ENCODE peak calls at places on chromosome 5, in six cellular contexts. One of them, this sample, is unnamed.

GRCh38 chr5:115435065-115435775 is 109.4 kb downstream of the FEM1C start:
- DNase-seq in ovary: no peak
- DNase-seq in psoas muscle: no peak
- DNase-seq in heart right ventricle: no peak
- DNase-seq in neural progenitor cell: no peak
- DNase-seq in ascending aorta: no peak
- DNase-seq in this sample: no peak

GRCh38 chr5:118953652-118954005 is 34.7 kb downstream of the DTWD2 start:
- DNase-seq in psoas muscle: no peak
- DNase-seq in heart right ventricle: no peak
- DNase-seq in ascending aorta: no peak
- DNase-seq in neural progenitor cell: no peak
- DNase-seq in ovary: no peak
- DNase-seq in this sample: no peak

GRCh38 chr5:94693043-94693822 is 74.8 kb downstream of the SLF1 start:
- DNase-seq in heart right ventricle: no peak
- DNase-seq in ovary: no peak
- DNase-seq in neural progenitor cell: peak; percentile 40
- DNase-seq in psoas muscle: no peak
- DNase-seq in ascending aorta: no peak
- DNase-seq in this sample: no peak

GRCh38 chr5:35518104-35518503 is 99.6 kb upstream of the SPEF2 start:
- DNase-seq in psoas muscle: no peak
- DNase-seq in heart right ventricle: no peak
- DNase-seq in ovary: no peak
- DNase-seq in ascending aorta: no peak
- DNase-seq in neural progenitor cell: no peak
- DNase-seq in this sample: no peak

GRCh38 chr5:178381206-178381605 is 148.6 kb upstream of the PHYKPL start:
- DNase-seq in heart right ventricle: no peak
- DNase-seq in neural progenitor cell: no peak
- DNase-seq in ascending aorta: no peak
- DNase-seq in psoas muscle: no peak
- DNase-seq in ovary: no peak
- DNase-seq in this sample: no peak

GRCh38 chr5:125295405-125295872 is 549.0 kb upstream of the ZNF608 start:
- DNase-seq in psoas muscle: no peak
- DNase-seq in ovary: no peak
- DNase-seq in heart right ventricle: no peak
- DNase-seq in neural progenitor cell: no peak
- DNase-seq in ascending aorta: no peak
- DNase-seq in this sample: no peak

GRCh38 chr5:151015974-151016587 is 4.3 kb upstream of the GPX3 start:
- DNase-seq in ovary: no peak
- DNase-seq in ascending aorta: no peak
- DNase-seq in neural progenitor cell: no peak
- DNase-seq in psoas muscle: no peak
- DNase-seq in heart right ventricle: no peak
- DNase-seq in this sample: no peak

GRCh38 chr5:112419050-112419595 is at the start of gene EPB41L4A:
- DNase-seq in heart right ventricle: peak; percentile 46
- DNase-seq in ascending aorta: no peak
- DNase-seq in neural progenitor cell: peak; percentile 80
- DNase-seq in ovary: peak; percentile 11
- DNase-seq in psoas muscle: peak; percentile 41
- DNase-seq in this sample: no peak

GRCh38 chr5:158224200-158224599 is 365.3 kb upstream of the CLINT1 start:
- DNase-seq in neural progenitor cell: no peak
- DNase-seq in ascending aorta: no peak
- DNase-seq in ovary: no peak
- DNase-seq in heart right ventricle: no peak
- DNase-seq in psoas muscle: no peak
- DNase-seq in this sample: no peak

GRCh38 chr5:154972476-154973080 is 31.7 kb downstream of the MRPL22 start:
- DNase-seq in ascending aorta: no peak
- DNase-seq in heart right ventricle: peak; percentile 24
- DNase-seq in psoas muscle: no peak
- DNase-seq in neural progenitor cell: peak; percentile 36
- DNase-seq in ovary: no peak
- DNase-seq in this sample: peak; percentile 80

GRCh38 chr5:127080001-127080478 is 6.7 kb upstream of the C5orf63 start:
- DNase-seq in psoas muscle: no peak
- DNase-seq in heart right ventricle: no peak
- DNase-seq in ascending aorta: no peak
- DNase-seq in neural progenitor cell: peak; percentile 21
- DNase-seq in ovary: no peak
- DNase-seq in this sample: peak; percentile 90

GRCh38 chr5:106658150-106658549 is 1012.6 kb downstream of the EFNA5 start:
- DNase-seq in heart right ventricle: no peak
- DNase-seq in neural progenitor cell: no peak
- DNase-seq in ovary: no peak
- DNase-seq in psoas muscle: no peak
- DNase-seq in ascending aorta: no peak
- DNase-seq in this sample: no peak

GRCh38 chr5:65855758-65856157 is 70.6 kb upstream of the ERBIN start:
- DNase-seq in psoas muscle: no peak
- DNase-seq in ovary: no peak
- DNase-seq in neural progenitor cell: no peak
- DNase-seq in heart right ventricle: no peak
- DNase-seq in ascending aorta: no peak
- DNase-seq in this sample: no peak

GRCh38 chr5:103364074-103364473 is 105.5 kb downstream of the MACIR start:
- DNase-seq in ovary: no peak
- DNase-seq in psoas muscle: no peak
- DNase-seq in neural progenitor cell: no peak
- DNase-seq in heart right ventricle: no peak
- DNase-seq in ascending aorta: no peak
- DNase-seq in this sample: no peak

GRCh38 chr5:200985-201384 is 9.7 kb downstream of the LRRC14B start:
- DNase-seq in ascending aorta: no peak
- DNase-seq in neural progenitor cell: no peak
- DNase-seq in psoas muscle: no peak
- DNase-seq in heart right ventricle: no peak
- DNase-seq in ovary: no peak
- DNase-seq in this sample: no peak

GRCh38 chr5:145246379-145246778 is 588.8 kb downstream of the PRELID2 start:
- DNase-seq in ovary: no peak
- DNase-seq in neural progenitor cell: no peak
- DNase-seq in psoas muscle: no peak
- DNase-seq in ascending aorta: no peak
- DNase-seq in heart right ventricle: no peak
- DNase-seq in this sample: no peak

GRCh38 chr5:142455856-142456255 is 131.0 kb upstream of the SPRY4 start:
- DNase-seq in heart right ventricle: no peak
- DNase-seq in ascending aorta: no peak
- DNase-seq in psoas muscle: no peak
- DNase-seq in ovary: no peak
- DNase-seq in neural progenitor cell: no peak
- DNase-seq in this sample: no peak

GRCh38 chr5:178866946-178867345 is 7.2 kb downstream of the ZNF354B start:
- DNase-seq in heart right ventricle: no peak
- DNase-seq in ascending aorta: no peak
- DNase-seq in ovary: no peak
- DNase-seq in psoas muscle: no peak
- DNase-seq in neural progenitor cell: no peak
- DNase-seq in this sample: no peak

GRCh38 chr5:73452215-73452614 is 3.6 kb upstream of the FOXD1 start:
- DNase-seq in ovary: no peak
- DNase-seq in psoas muscle: no peak
- DNase-seq in ascending aorta: no peak
- DNase-seq in heart right ventricle: no peak
- DNase-seq in neural progenitor cell: no peak
- DNase-seq in this sample: no peak

GRCh38 chr5:73448451-73449136 is at the start of gene FOXD1:
- DNase-seq in ovary: peak; percentile 35
- DNase-seq in psoas muscle: peak; percentile 84
- DNase-seq in neural progenitor cell: peak; percentile 90
- DNase-seq in heart right ventricle: peak; percentile 45
- DNase-seq in ascending aorta: peak; percentile 81
- DNase-seq in this sample: peak; percentile 95

GRCh38 chr5:73451218-73452130 is 2.9 kb upstream of the FOXD1 start:
- DNase-seq in heart right ventricle: peak; percentile 36
- DNase-seq in ascending aorta: no peak
- DNase-seq in neural progenitor cell: peak; percentile 82
- DNase-seq in psoas muscle: peak; percentile 77
- DNase-seq in ovary: no peak
- DNase-seq in this sample: peak; percentile 88

GRCh38 chr5:73450041-73450598 is 1.5 kb upstream of the FOXD1 start:
- DNase-seq in neural progenitor cell: no peak
- DNase-seq in ovary: no peak
- DNase-seq in ascending aorta: no peak
- DNase-seq in psoas muscle: no peak
- DNase-seq in heart right ventricle: no peak
- DNase-seq in this sample: no peak

GRCh38 chr5:73450672-73451217 is 2.2 kb upstream of the FOXD1 start:
- DNase-seq in psoas muscle: no peak
- DNase-seq in neural progenitor cell: peak; percentile 46
- DNase-seq in heart right ventricle: no peak
- DNase-seq in ascending aorta: no peak
- DNase-seq in ovary: no peak
- DNase-seq in this sample: peak; percentile 71
- H3K27me3 ChIP-seq in psoas muscle: peaks cover 87% of the 10 kb centered on the region
- H3K27me3 ChIP-seq in neural progenitor cell: peaks cover 83% of the 10 kb centered on the region
- H3K27me3 ChIP-seq in heart right ventricle: peaks cover 93% of the 10 kb centered on the region
- H3K27me3 ChIP-seq in ascending aorta: no peaks in the 10 kb centered on the region
- H3K27me3 ChIP-seq in ovary: no peaks in the 10 kb centered on the region
- H3K27me3 ChIP-seq in this sample: peaks cover 74% of the 10 kb centered on the region

GRCh38 chr5:16457853-16458252 is 7.7 kb downstream of the ZNF622 start:
- DNase-seq in ovary: no peak
- DNase-seq in neural progenitor cell: no peak
- DNase-seq in ascending aorta: no peak
- DNase-seq in heart right ventricle: no peak
- DNase-seq in psoas muscle: no peak
- DNase-seq in this sample: no peak
- H3K4me1 ChIP-seq in ovary: peaks cover 4% of the 10 kb centered on the region
- H3K4me1 ChIP-seq in neural progenitor cell: no peaks in the 10 kb centered on the region
- H3K4me1 ChIP-seq in ascending aorta: no peaks in the 10 kb centered on the region
- H3K4me1 ChIP-seq in heart right ventricle: peaks cover 60% of the 10 kb centered on the region
- H3K4me1 ChIP-seq in psoas muscle: peaks cover 74% of the 10 kb centered on the region
- H3K4me1 ChIP-seq in this sample: no peaks in the 10 kb centered on the region

DNA sequence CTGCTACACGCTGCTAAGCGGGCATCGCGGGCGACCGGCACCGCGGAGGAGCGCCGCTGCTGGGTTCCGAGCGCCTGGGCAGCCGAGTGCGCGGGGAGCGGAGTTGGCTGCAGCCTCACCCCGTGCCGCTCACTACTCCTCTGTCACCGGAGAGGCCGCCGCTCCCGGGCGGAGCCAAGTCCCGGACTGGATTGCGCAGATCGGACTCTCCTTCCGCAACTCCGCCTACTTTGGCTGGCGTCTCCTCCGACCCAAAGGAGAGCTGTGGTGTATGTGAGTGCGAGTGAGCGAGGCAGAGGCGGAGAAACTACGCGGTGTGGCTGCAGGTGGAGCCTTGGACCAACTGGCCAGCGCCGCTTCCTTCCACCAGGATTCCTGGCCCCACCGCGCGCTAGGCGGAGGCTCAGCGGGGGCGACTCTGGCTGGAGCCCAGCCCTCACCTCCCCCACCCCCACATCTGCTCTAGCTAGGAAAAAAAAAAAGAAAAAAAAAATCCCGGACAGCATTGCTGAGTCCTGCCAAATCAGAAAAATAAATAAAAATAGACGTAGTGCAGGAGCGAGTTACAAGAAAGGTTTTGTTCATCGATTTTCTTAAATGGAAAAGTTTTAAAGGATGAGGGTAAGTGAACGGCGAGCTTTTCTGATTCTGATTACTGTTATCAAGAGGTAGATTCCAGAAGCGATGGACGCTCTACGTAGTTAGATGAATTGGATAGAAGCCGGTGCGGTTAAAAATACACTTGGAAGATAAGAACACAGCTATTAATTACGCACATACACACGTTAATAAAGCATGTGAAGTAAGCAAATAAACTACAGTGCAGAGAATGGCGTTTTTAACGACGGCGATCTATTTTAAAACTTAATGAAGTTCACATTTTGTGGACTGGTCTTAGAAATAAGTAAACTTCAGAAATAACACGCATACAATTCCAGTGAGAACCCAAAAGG is at the start of gene SEMA6A:
- DNase-seq in psoas muscle: peak; percentile 88
- DNase-seq in heart right ventricle: peak; percentile 92
- DNase-seq in ascending aorta: peak; percentile 41
- DNase-seq in ovary: peak; percentile 81
- DNase-seq in neural progenitor cell: peak; percentile 97
- DNase-seq in this sample: peak; percentile 99
- H3K27me3 ChIP-seq in psoas muscle: peaks cover 29% of the 10 kb centered on the region
- H3K27me3 ChIP-seq in heart right ventricle: peaks cover 77% of the 10 kb centered on the region
- H3K27me3 ChIP-seq in ascending aorta: no peaks in the 10 kb centered on the region
- H3K27me3 ChIP-seq in ovary: no peaks in the 10 kb centered on the region
- H3K27me3 ChIP-seq in neural progenitor cell: no peaks in the 10 kb centered on the region
- H3K27me3 ChIP-seq in this sample: no peaks in the 10 kb centered on the region

DNA sequence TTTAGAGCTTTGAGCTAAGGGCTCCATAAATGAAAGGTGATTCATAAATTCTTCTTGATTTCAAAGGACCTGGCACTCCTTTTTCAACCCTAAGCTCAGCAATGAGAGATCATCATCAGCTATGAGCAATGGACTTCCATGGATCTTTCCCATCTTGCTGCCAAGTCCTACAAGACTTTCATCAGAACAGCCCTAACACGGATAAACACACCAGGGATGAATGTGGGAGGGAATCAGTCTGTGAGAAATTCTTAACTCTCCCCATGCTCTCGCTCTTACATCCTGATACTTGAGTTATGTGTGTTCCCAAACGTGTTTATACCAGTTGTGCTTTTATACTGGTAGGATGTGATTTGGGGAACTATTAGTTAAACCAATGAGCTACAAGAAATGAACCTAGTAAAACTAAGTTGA is 5.4 kb upstream of the RPL26L1 start:
- DNase-seq in psoas muscle: no peak
- DNase-seq in ascending aorta: no peak
- DNase-seq in neural progenitor cell: no peak
- DNase-seq in ovary: no peak
- DNase-seq in heart right ventricle: no peak
- DNase-seq in this sample: no peak
- H3K4me1 ChIP-seq in psoas muscle: no peaks in the 10 kb centered on the region
- H3K4me1 ChIP-seq in ascending aorta: peaks cover 6% of the 10 kb centered on the region
- H3K4me1 ChIP-seq in neural progenitor cell: no peaks in the 10 kb centered on the region
- H3K4me1 ChIP-seq in ovary: peaks cover 2% of the 10 kb centered on the region
- H3K4me1 ChIP-seq in heart right ventricle: no peaks in the 10 kb centered on the region
- H3K4me1 ChIP-seq in this sample: no peaks in the 10 kb centered on the region

GRCh38 chr5:164301708-164302107 is 796.3 kb downstream of the MAT2B start:
- DNase-seq in heart right ventricle: no peak
- DNase-seq in neural progenitor cell: no peak
- DNase-seq in psoas muscle: no peak
- DNase-seq in ovary: no peak
- DNase-seq in ascending aorta: no peak
- DNase-seq in this sample: no peak
- H3K27me3 ChIP-seq in heart right ventricle: no peaks in the 10 kb centered on the region
- H3K27me3 ChIP-seq in neural progenitor cell: peaks cover 37% of the 10 kb centered on the region
- H3K27me3 ChIP-seq in psoas muscle: no peaks in the 10 kb centered on the region
- H3K27me3 ChIP-seq in ovary: no peaks in the 10 kb centered on the region
- H3K27me3 ChIP-seq in ascending aorta: no peaks in the 10 kb centered on the region
- H3K27me3 ChIP-seq in this sample: no peaks in the 10 kb centered on the region

GRCh38 chr5:175261526-175261925 is 182.5 kb downstream of the DRD1 start:
- DNase-seq in ascending aorta: no peak
- DNase-seq in heart right ventricle: no peak
- DNase-seq in psoas muscle: no peak
- DNase-seq in neural progenitor cell: no peak
- DNase-seq in ovary: no peak
- DNase-seq in this sample: no peak
- H3K4me1 ChIP-seq in ascending aorta: no peaks in the 10 kb centered on the region
- H3K4me1 ChIP-seq in heart right ventricle: no peaks in the 10 kb centered on the region
- H3K4me1 ChIP-seq in psoas muscle: no peaks in the 10 kb centered on the region
- H3K4me1 ChIP-seq in neural progenitor cell: no peaks in the 10 kb centered on the region
- H3K4me1 ChIP-seq in ovary: no peaks in the 10 kb centered on the region
- H3K4me1 ChIP-seq in this sample: no peaks in the 10 kb centered on the region

GRCh38 chr5:173239233-173239593 is 4.2 kb upstream of the NKX2-5 start:
- DNase-seq in psoas muscle: no peak
- DNase-seq in neural progenitor cell: no peak
- DNase-seq in ovary: no peak
- DNase-seq in ascending aorta: no peak
- DNase-seq in heart right ventricle: no peak
- DNase-seq in this sample: no peak
- H3K27me3 ChIP-seq in psoas muscle: peaks cover 99% of the 10 kb centered on the region
- H3K27me3 ChIP-seq in neural progenitor cell: peaks cover 100% of the 10 kb centered on the region
- H3K27me3 ChIP-seq in ovary: peaks cover 2% of the 10 kb centered on the region
- H3K27me3 ChIP-seq in ascending aorta: peaks cover 38% of the 10 kb centered on the region
- H3K27me3 ChIP-seq in heart right ventricle: peaks cover 100% of the 10 kb centered on the region
- H3K27me3 ChIP-seq in this sample: peaks cover 100% of the 10 kb centered on the region

This sample was measured in endodermal cell.